ENCODE peak calls at places on chromosome 14, in five cellular contexts. One of them, this sample, is unnamed. For H3K9me3 and H3K4me1, the result is how much of the 10 kb centered on the place peaks cover.

GRCh38 chr14:75477881-75478280 is 44.4 kb upstream of the BATF start:
- DNase-seq in PC-9: no peak
- DNase-seq in ovary: no peak
- DNase-seq in psoas muscle: no peak
- DNase-seq in lower lobe of right lung: no peak
- DNase-seq in this sample: no peak

GRCh38 chr14:52043690-52044089 is 25.2 kb downstream of the NID2 start:
- DNase-seq in psoas muscle: no peak
- DNase-seq in PC-9: peak
- DNase-seq in ovary: no peak
- DNase-seq in lower lobe of right lung: no peak
- DNase-seq in this sample: peak

GRCh38 chr14:91839754-91840153 is 27.6 kb downstream of the TC2N start:
- DNase-seq in ovary: no peak
- DNase-seq in PC-9: no peak
- DNase-seq in psoas muscle: no peak
- DNase-seq in lower lobe of right lung: no peak
- DNase-seq in this sample: no peak

GRCh38 chr14:65150891-65151290 is 48.6 kb upstream of the MAX start:
- DNase-seq in psoas muscle: no peak
- DNase-seq in PC-9: no peak
- DNase-seq in lower lobe of right lung: no peak
- DNase-seq in ovary: no peak
- DNase-seq in this sample: no peak

GRCh38 chr14:36271939-36272907 is 48.2 kb downstream of the MBIP start:
- DNase-seq in psoas muscle: no peak
- DNase-seq in lower lobe of right lung: peak
- DNase-seq in PC-9: no peak
- DNase-seq in ovary: no peak
- DNase-seq in this sample: peak

GRCh38 chr14:51650721-51651387 is 856 bp upstream of the FRMD6 start:
- DNase-seq in lower lobe of right lung: peak
- DNase-seq in psoas muscle: peak
- DNase-seq in ovary: peak
- DNase-seq in PC-9: peak
- DNase-seq in this sample: peak

GRCh38 chr14:27181304-27181703 is 583.5 kb upstream of the NOVA1 start:
- DNase-seq in psoas muscle: peak
- DNase-seq in PC-9: no peak
- DNase-seq in lower lobe of right lung: no peak
- DNase-seq in ovary: no peak
- DNase-seq in this sample: peak

GRCh38 chr14:102748806-102749205 is 28.4 kb upstream of the TRAF3 start:
- DNase-seq in lower lobe of right lung: no peak
- DNase-seq in psoas muscle: no peak
- DNase-seq in ovary: no peak
- DNase-seq in PC-9: no peak
- DNase-seq in this sample: no peak

GRCh38 chr14:88129306-88130056 is 124.5 kb downstream of the GPR65 start:
- DNase-seq in PC-9: no peak
- DNase-seq in ovary: no peak
- DNase-seq in lower lobe of right lung: no peak
- DNase-seq in psoas muscle: no peak
- DNase-seq in this sample: no peak

GRCh38 chr14:101761881-101762529 is 496 bp downstream of the PPP2R5C start:
- DNase-seq in psoas muscle: no peak
- DNase-seq in lower lobe of right lung: peak
- DNase-seq in PC-9: peak
- DNase-seq in ovary: peak
- DNase-seq in this sample: peak

GRCh38 chr14:91744068-91744480 is 12.2 kb upstream of the CATSPERB start:
- DNase-seq in psoas muscle: no peak
- DNase-seq in PC-9: no peak
- DNase-seq in lower lobe of right lung: no peak
- DNase-seq in ovary: no peak
- DNase-seq in this sample: no peak

GRCh38 chr14:103101964-103102688 is 7.6 kb downstream of the EXOC3L4 start:
- DNase-seq in ovary: no peak
- DNase-seq in psoas muscle: no peak
- DNase-seq in lower lobe of right lung: no peak
- DNase-seq in PC-9: no peak
- DNase-seq in this sample: peak

GRCh38 chr14:103224996-103225874 is 102.0 kb downstream of the TNFAIP2 start:
- DNase-seq in PC-9: no peak
- DNase-seq in ovary: no peak
- DNase-seq in psoas muscle: no peak
- DNase-seq in lower lobe of right lung: no peak
- DNase-seq in this sample: no peak

GRCh38 chr14:102888748-102889147 is 33.7 kb upstream of the AMN start:
- DNase-seq in PC-9: no peak
- DNase-seq in ovary: no peak
- DNase-seq in psoas muscle: no peak
- DNase-seq in lower lobe of right lung: no peak
- DNase-seq in this sample: no peak

GRCh38 chr14:71891970-71892369 is 40.3 kb upstream of the RGS6 start:
- DNase-seq in ovary: no peak
- DNase-seq in lower lobe of right lung: no peak
- DNase-seq in psoas muscle: no peak
- DNase-seq in PC-9: no peak
- DNase-seq in this sample: no peak

GRCh38 chr14:86672071-86672470 is 1142.1 kb downstream of the FLRT2 start:
- DNase-seq in lower lobe of right lung: no peak
- DNase-seq in psoas muscle: no peak
- DNase-seq in PC-9: no peak
- DNase-seq in ovary: no peak
- DNase-seq in this sample: no peak

GRCh38 chr14:51674294-51675002 is 22.7 kb downstream of the FRMD6 start:
- DNase-seq in ovary: no peak
- DNase-seq in lower lobe of right lung: no peak
- DNase-seq in psoas muscle: no peak
- DNase-seq in PC-9: no peak
- DNase-seq in this sample: no peak

GRCh38 chr14:31921251-31921650 is 155.9 kb upstream of the ARHGAP5 start:
- DNase-seq in PC-9: no peak
- DNase-seq in psoas muscle: no peak
- DNase-seq in lower lobe of right lung: no peak
- DNase-seq in ovary: no peak
- DNase-seq in this sample: no peak

GRCh38 chr14:99751539-99752485 is 41.4 kb upstream of the EML1 start:
- DNase-seq in psoas muscle: no peak
- DNase-seq in PC-9: no peak
- DNase-seq in ovary: no peak
- DNase-seq in lower lobe of right lung: peak
- DNase-seq in this sample: peak

GRCh38 chr14:97224016-97224415 is 426.8 kb downstream of the VRK1 start:
- DNase-seq in psoas muscle: no peak
- DNase-seq in lower lobe of right lung: no peak
- DNase-seq in PC-9: no peak
- DNase-seq in ovary: no peak
- DNase-seq in this sample: no peak

GRCh38 chr14:49959822-49960408 is 67.0 kb downstream of the ARF6 start:
- DNase-seq in PC-9: peak
- DNase-seq in psoas muscle: no peak
- DNase-seq in ovary: no peak
- DNase-seq in lower lobe of right lung: no peak
- DNase-seq in this sample: no peak

GRCh38 chr14:38405851-38406630 is 150.1 kb upstream of the CLEC14A start:
- DNase-seq in lower lobe of right lung: no peak
- DNase-seq in ovary: no peak
- DNase-seq in psoas muscle: no peak
- DNase-seq in PC-9: no peak
- DNase-seq in this sample: no peak

GRCh38 chr14:72679591-72680151 is 214.2 kb downstream of the DPF3 start:
- DNase-seq in PC-9: no peak
- DNase-seq in lower lobe of right lung: no peak
- DNase-seq in psoas muscle: no peak
- DNase-seq in ovary: no peak
- DNase-seq in this sample: no peak

GRCh38 chr14:87940382-87940781 is 52.6 kb downstream of the GALC start:
- DNase-seq in lower lobe of right lung: no peak
- DNase-seq in ovary: no peak
- DNase-seq in PC-9: no peak
- DNase-seq in psoas muscle: no peak
- DNase-seq in this sample: no peak

GRCh38 chr14:39102265-39102968 is 618 bp downstream of the SEC23A start:
- DNase-seq in lower lobe of right lung: no peak
- DNase-seq in ovary: no peak
- DNase-seq in psoas muscle: no peak
- DNase-seq in PC-9: no peak
- DNase-seq in this sample: no peak

GRCh38 chr14:41925409-41925808 is 318.7 kb downstream of the LRFN5 start:
- DNase-seq in lower lobe of right lung: no peak
- DNase-seq in PC-9: peak
- DNase-seq in ovary: no peak
- DNase-seq in psoas muscle: no peak
- DNase-seq in this sample: no peak

DNA sequence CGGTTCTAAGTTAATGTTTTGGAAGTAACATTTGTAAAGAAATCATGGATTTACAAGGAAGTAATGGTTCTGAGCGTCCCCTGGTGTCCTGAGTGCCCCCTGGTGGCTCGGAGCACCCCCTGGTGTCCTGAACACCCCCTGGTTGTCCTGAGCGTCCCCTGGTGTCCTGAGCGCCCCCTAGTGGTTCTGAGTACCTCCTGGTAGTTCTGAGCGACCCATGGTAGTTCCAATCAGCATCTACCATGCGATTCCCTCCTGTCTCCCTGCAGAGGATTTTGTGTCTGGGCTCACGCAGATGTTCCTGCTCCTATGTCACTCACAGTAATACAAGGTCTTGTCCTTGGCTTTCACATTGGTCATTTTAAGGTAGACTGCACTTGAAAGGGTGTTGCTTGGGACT is 1352.9 kb downstream of the TMEM121 start:
- DNase-seq in lower lobe of right lung: peak
- DNase-seq in psoas muscle: no peak
- DNase-seq in PC-9: peak
- DNase-seq in ovary: peak
- DNase-seq in this sample: peak
- H3K9me3 ChIP-seq in lower lobe of right lung: under half
- H3K9me3 ChIP-seq in psoas muscle: under half
- H3K9me3 ChIP-seq in PC-9: under half
- H3K9me3 ChIP-seq in ovary: under half
- H3K9me3 ChIP-seq in this sample: under half

GRCh38 chr14:22551597-22551982 is 37.4 kb downstream of the DAD1 start:
- DNase-seq in psoas muscle: no peak
- DNase-seq in PC-9: no peak
- DNase-seq in ovary: no peak
- DNase-seq in lower lobe of right lung: no peak
- DNase-seq in this sample: no peak
- H3K4me1 ChIP-seq in psoas muscle: under half
- H3K4me1 ChIP-seq in PC-9: under half
- H3K4me1 ChIP-seq in ovary: under half
- H3K4me1 ChIP-seq in lower lobe of right lung: under half
- H3K4me1 ChIP-seq in this sample: under half

DNA sequence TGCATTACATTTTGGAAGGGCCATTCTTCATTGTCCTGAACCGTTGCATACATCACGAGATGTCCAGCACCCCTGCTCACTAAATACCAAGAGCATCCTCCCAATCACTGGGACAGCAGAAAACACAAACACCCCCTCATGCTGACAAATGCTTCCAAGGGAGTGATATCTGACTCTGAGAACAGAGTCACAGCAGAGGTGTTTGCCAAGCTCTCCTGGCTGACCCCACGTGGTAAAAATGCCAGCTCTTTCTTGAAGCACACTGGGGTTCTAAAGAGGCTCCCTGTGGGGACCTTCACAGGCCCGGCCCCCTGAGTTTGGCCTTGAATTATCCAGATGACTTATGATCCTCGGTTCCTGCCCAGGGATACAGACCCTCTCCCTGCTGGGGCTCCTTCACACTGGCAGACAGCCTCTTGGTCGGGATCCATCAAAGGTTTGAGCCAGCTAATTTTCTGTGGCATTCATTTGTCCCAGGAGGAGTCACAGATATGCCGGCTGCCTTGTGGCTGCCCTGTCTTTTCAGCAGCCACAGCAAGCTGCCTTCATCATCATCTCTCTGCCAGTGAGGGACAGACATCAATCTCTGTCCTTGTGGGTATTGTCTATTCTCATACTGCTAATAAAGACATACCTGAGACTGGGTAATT is 43.1 kb upstream of the PSMC1 start:
- DNase-seq in lower lobe of right lung: no peak
- DNase-seq in psoas muscle: no peak
- DNase-seq in PC-9: no peak
- DNase-seq in ovary: no peak
- DNase-seq in this sample: peak
- H3K9me3 ChIP-seq in lower lobe of right lung: under half
- H3K9me3 ChIP-seq in psoas muscle: under half
- H3K9me3 ChIP-seq in PC-9: under half
- H3K9me3 ChIP-seq in ovary: under half
- H3K9me3 ChIP-seq in this sample: under half

GRCh38 chr14:76953196-76953945 is 75.1 kb downstream of the IRF2BPL start:
- DNase-seq in ovary: peak
- DNase-seq in PC-9: peak
- DNase-seq in psoas muscle: peak
- DNase-seq in lower lobe of right lung: peak
- DNase-seq in this sample: peak

GRCh38 chr14:76948976-76949375 is 79.5 kb downstream of the IRF2BPL start:
- DNase-seq in lower lobe of right lung: no peak
- DNase-seq in PC-9: no peak
- DNase-seq in ovary: no peak
- DNase-seq in psoas muscle: no peak
- DNase-seq in this sample: no peak

GRCh38 chr14:76950043-76951020 is 78.2 kb downstream of the IRF2BPL start:
- DNase-seq in ovary: no peak
- DNase-seq in psoas muscle: no peak
- DNase-seq in PC-9: no peak
- DNase-seq in lower lobe of right lung: no peak
- DNase-seq in this sample: no peak

GRCh38 chr14:76948213-76948947 is 80.1 kb downstream of the IRF2BPL start:
- DNase-seq in ovary: no peak
- DNase-seq in lower lobe of right lung: peak
- DNase-seq in PC-9: no peak
- DNase-seq in psoas muscle: no peak
- DNase-seq in this sample: no peak

DNA sequence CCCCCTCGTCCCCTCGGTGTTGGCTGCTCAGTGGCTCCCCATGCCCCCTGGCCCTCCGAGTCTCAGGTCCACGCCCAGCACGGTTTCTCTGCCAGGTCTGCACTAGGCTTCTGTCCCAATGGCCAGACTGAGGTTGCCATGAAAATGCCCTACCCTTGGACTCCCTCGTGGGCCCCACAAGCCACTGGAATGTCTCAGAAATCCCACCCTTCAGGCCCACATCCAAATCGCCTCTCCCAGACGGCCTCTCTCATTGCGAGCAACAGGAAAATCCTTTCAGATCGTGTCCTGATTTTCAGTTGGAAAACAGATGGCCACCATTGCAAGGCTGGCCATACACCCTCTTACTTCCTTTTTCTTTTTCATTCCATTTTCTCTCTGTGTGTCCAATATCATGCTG is 77.4 kb downstream of the IRF2BPL start:
- DNase-seq in ovary: no peak
- DNase-seq in PC-9: no peak
- DNase-seq in psoas muscle: no peak
- DNase-seq in lower lobe of right lung: no peak
- DNase-seq in this sample: no peak
- H3K4me1 ChIP-seq in ovary: under half
- H3K4me1 ChIP-seq in PC-9: half or more
- H3K4me1 ChIP-seq in psoas muscle: half or more
- H3K4me1 ChIP-seq in lower lobe of right lung: half or more
- H3K4me1 ChIP-seq in this sample: under half

This sample was measured in right cardiac atrium.